ENCODE peak calls at places on chromosomes 6 and 20, in seven cellular contexts. Z is natural killer cell, G is hepatocyte, S is stomach, T is RWPE1, W is endothelial cell, H is progenitor cell of endocrine pancreas. J is an unnamed sample.

GRCh38 chr20:11807070-11807741 is 110.5 kb upstream of the BTBD3 start:
- DNase-seq in Z (no peak), G (no peak), S (no peak), T (peak; percentile 61), W (no peak), H (no peak), J (no peak)

GRCh38 chr6:132065556-132065955 is 114.4 kb upstream of the CCN2 start:
- DNase-seq in Z (no peak), G (no peak), S (no peak), T (peak; percentile 34), W (no peak), H (no peak), J (no peak)

GRCh38 chr6:27049863-27050781 is 197.4 kb upstream of the PRSS16 start:
- DNase-seq in Z (no peak), G (no peak), S (no peak), T (no peak), W (no peak), H (no peak), J (no peak)

GRCh38 chr6:118748311-118749062 is 97.1 kb upstream of the CEP85L start:
- DNase-seq in Z (no peak), G (no peak), S (no peak), T (no peak), W (no peak), H (no peak), J (no peak)

GRCh38 chr20:43444107-43444506 is 13.6 kb upstream of the SRSF6 start:
- DNase-seq in Z (no peak), G (no peak), S (no peak), T (no peak), W (no peak), H (no peak), J (no peak)

GRCh38 chr20:33291830-33292355 is 8.9 kb downstream of the BPIFB1 start:
- DNase-seq in Z (peak; percentile 65), G (peak; percentile 58), S (peak; percentile 69), T (peak; percentile 58), W (peak; percentile 77), H (peak; percentile 76), J (no peak)

GRCh38 chr20:15965165-15965564 is 608.1 kb downstream of the KIF16B start:
- DNase-seq in Z (no peak), G (no peak), S (no peak), T (no peak), W (no peak), H (no peak), J (no peak)

GRCh38 chr6:135261872-135262725 is 81.0 kb downstream of the MYB start:
- DNase-seq in Z (no peak), G (no peak), S (no peak), T (no peak), W (peak; percentile 31), H (no peak), J (no peak)

GRCh38 chr20:53611449-53611894 is 17.8 kb upstream of the ZNF217 start:
- DNase-seq in Z (no peak), G (peak; percentile 70), S (peak; percentile 25), T (peak; percentile 94), W (no peak), H (no peak), J (no peak)

GRCh38 chr6:157226761-157227160 is 96.6 kb downstream of the TMEM242 start:
- DNase-seq in Z (no peak), G (peak; percentile 31), S (no peak), T (no peak), W (no peak), H (no peak), J (peak; percentile 51)

GRCh38 chr6:52566853-52567279 is 10.0 kb downstream of the TRAM2 start:
- DNase-seq in Z (no peak), G (peak; percentile 36), S (no peak), T (peak; percentile 41), W (no peak), H (no peak), J (no peak)

GRCh38 chr6:168903638-168904345 is 349.9 kb downstream of the THBS2 start:
- DNase-seq in Z (no peak), G (no peak), S (no peak), T (no peak), W (no peak), H (no peak), J (no peak)

GRCh38 chr20:5825136-5825719 is 75.0 kb downstream of the SHLD1 start:
- DNase-seq in Z (no peak), G (no peak), S (no peak), T (no peak), W (no peak), H (no peak), J (no peak)

GRCh38 chr6:158185729-158186456 is 17.7 kb downstream of the GTF2H5 start:
- DNase-seq in Z (no peak), G (no peak), S (no peak), T (peak; percentile 18), W (no peak), H (no peak), J (no peak)

GRCh38 chr6:111888928-111889696 is 15.9 kb upstream of the FYN start:
- DNase-seq in Z (no peak), G (peak; percentile 42), S (no peak), T (no peak), W (peak; percentile 39), H (no peak), J (no peak)

GRCh38 chr6:47701374-47701773 is 3.0 kb downstream of the ADGRF4 start:
- DNase-seq in Z (no peak), G (no peak), S (no peak), T (peak; percentile 77), W (no peak), H (no peak), J (no peak)

GRCh38 chr20:48750941-48751620 is 76.7 kb downstream of the PREX1 start:
- DNase-seq in Z (peak; percentile 57), G (no peak), S (peak; percentile 51), T (no peak), W (peak; percentile 77), H (no peak), J (no peak)

GRCh38 chr6:67757465-67758033 is 877.5 kb upstream of the ADGRB3 start:
- DNase-seq in Z (no peak), G (no peak), S (no peak), T (no peak), W (no peak), H (no peak), J (no peak)

GRCh38 chr6:135568366-135568765 is 70.8 kb upstream of the AHI1 start:
- DNase-seq in Z (peak; percentile 30), G (peak; percentile 19), S (peak; percentile 34), T (no peak), W (no peak), H (no peak), J (no peak)

DNA sequence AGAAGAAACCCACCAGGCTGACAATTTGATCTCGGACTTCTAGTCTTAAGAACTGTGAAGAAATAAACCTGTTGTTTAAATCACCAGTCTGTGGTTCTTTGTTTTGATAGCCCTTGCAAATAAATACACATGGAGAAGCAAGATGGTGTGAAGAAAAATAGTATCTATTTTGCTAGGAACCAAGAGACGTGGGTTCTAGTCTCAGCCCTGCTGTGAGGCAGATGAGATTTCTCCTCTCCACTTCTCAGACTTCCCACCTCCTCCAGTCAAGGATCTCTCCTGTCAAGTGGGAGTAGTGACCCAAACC is 294.9 kb upstream of the JARID2 start:
- DNase-seq in Z (no peak), G (no peak), S (no peak), T (no peak), W (no peak), H (no peak), J (no peak)
- TF ChIP-seq CTCF in Z (no peak), G (no peak), S (no peak), T (no peak), W (no peak), H (no peak), J (no peak)

GRCh38 chr6:161152904-161153662 is 120.8 kb downstream of the AGPAT4 start:
- DNase-seq in Z (peak; percentile 27), G (no peak), S (no peak), T (peak; percentile 26), W (no peak), H (no peak), J (no peak)
- TF ChIP-seq CTCF in Z (peak; percentile 36), G (peak; percentile 40), S (no peak), T (no peak), W (no peak), H (no peak), J (peak; percentile 33)

GRCh38 chr6:78867020-78867369 is 356 bp upstream of the IRAK1BP1 start:
- DNase-seq in Z (no peak), G (no peak), S (no peak), T (no peak), W (no peak), H (no peak), J (no peak)

GRCh38 chr6:78863576-78863975 is 3.8 kb upstream of the IRAK1BP1 start:
- DNase-seq in Z (no peak), G (no peak), S (no peak), T (no peak), W (no peak), H (no peak), J (no peak)

GRCh38 chr6:78867370-78868040 is at the start of gene IRAK1BP1:
- DNase-seq in Z (peak; percentile 56), G (peak; percentile 91), S (peak; percentile 82), T (peak; percentile 71), W (peak; percentile 83), H (peak; percentile 69), J (peak; percentile 88)

GRCh38 chr6:78868124-78868523 is 773 bp downstream of the IRAK1BP1 start:
- DNase-seq in Z (no peak), G (no peak), S (no peak), T (no peak), W (no peak), H (no peak), J (no peak)

DNA sequence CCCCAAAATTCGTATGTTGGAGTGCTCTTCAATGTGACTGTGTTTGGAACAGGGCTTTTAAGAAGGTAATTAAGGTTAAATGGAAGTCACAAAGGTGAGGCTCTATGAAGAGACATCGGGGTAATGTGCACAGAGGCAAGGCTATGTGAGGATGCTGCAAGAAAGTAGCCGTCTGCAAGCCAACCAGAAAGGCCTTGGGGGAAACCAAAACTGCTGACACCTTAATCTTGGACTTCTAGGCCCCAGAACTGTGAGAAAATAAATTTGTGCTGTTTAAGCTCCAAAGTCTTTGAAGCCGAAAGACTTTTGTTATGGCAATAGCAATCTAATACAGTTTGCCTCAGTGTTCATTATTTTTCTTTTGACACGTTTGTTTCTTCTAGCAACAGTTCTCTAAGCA is 2.4 kb upstream of the IRAK1BP1 start:
- DNase-seq in Z (no peak), G (no peak), S (no peak), T (no peak), W (no peak), H (no peak), J (no peak)
- TF ChIP-seq CTCF in Z (no peak), G (no peak), S (no peak), T (no peak), W (no peak), H (no peak), J (no peak)

DNA sequence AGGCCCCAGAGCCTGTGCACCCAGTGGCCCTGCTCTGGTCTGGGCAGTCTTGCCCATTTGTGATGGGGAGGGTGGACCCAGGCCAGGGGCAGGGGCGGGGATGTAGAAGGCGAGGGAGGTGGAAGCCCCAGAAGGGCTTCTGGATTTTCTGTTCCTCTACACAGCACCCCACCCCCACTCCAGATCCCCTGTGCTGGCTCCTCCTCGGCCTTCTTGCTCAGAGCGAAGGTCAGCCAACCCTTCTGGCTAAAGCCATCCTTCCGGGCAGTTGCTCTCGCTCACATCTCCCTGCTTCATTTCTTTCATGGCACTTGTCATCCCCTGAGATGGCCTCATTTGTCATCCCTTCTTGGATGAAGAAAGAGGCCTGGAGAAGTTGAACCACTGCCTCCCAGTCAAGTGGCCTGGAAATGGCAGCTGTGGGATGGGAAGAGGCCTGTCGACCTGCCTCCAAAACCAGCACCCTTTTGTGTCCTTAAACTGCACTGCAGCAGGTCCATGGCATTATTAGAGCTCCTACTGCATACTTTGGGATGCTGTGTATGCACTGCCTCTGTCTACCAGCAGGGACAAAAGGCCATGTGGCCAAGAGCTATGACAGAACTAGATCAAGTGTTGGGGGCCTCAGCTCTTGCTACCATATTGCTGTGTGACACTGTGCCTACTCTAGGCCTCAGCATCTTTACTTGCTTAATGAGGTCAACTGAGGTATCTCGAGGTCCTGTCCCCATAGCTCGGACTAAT is 19.9 kb downstream of the PEDS1 start:
- DNase-seq in Z (no peak), G (no peak), S (no peak), T (no peak), W (no peak), H (no peak), J (no peak)
- TF ChIP-seq CTCF in Z (no peak), G (no peak), S (no peak), T (no peak), W (no peak), H (peak; percentile 30), J (peak; percentile 54)